ENCODE peak calls at places on chromosome 13, in five cellular contexts. M, U, O, F and E are unnamed samples.

GRCh38 chr13:99322297-99323103 is 15.3 kb upstream of the GPR183 start:
- DNase-seq in M (no peak), U (no peak), O (no peak), F (peak; percentile 62), E (no peak)

GRCh38 chr13:22278336-22278929 is 607.6 kb downstream of the FGF9 start:
- DNase-seq in M (peak; percentile 34), U (peak; percentile 59), O (peak; percentile 67), F (peak; percentile 2), E (no peak)

GRCh38 chr13:101570410-101570809 is 117.9 kb downstream of the ITGBL1 start:
- DNase-seq in M (no peak), U (no peak), O (no peak), F (peak; percentile 41), E (no peak)

GRCh38 chr13:40472427-40473220 is 193.8 kb downstream of the FOXO1 start:
- DNase-seq in M (no peak), U (no peak), O (no peak), F (no peak), E (no peak)

GRCh38 chr13:21694831-21695230 is 24.0 kb downstream of the FGF9 start:
- DNase-seq in M (no peak), U (no peak), O (no peak), F (no peak), E (no peak)

GRCh38 chr13:44790289-44790688 is 199.0 kb downstream of the NUFIP1 start:
- DNase-seq in M (no peak), U (no peak), O (peak; percentile 57), F (no peak), E (no peak)

GRCh38 chr13:52994865-52995264 is 33.7 kb upstream of the OLFM4 start:
- DNase-seq in M (no peak), U (no peak), O (no peak), F (no peak), E (no peak)

GRCh38 chr13:99436686-99437416 is 64.4 kb upstream of the TM9SF2 start:
- DNase-seq in M (peak; percentile 78), U (peak; percentile 89), O (peak; percentile 97), F (peak; percentile 66), E (peak; percentile 92)

GRCh38 chr13:72462726-72463125 is 264.7 kb downstream of the MZT1 start:
- DNase-seq in M (no peak), U (no peak), O (no peak), F (no peak), E (no peak)

DNA sequence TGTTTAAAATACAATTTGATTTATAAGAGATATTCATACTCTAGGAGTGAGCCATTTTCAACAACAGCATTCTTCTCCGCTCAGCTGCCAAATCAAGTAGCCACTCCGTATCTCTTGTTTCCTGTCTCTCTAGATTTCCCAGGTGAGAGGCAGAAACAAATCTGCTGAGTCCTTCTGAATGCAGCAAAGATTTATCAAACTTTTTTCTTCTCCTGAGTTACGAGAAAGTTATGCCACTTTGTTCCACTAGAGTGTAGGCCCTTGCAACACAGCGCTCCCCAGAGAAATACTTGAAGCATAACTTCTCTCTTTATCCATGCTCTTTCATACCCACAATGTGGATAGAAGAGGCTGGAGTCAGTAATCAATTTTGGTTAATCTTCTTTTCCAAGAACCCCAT is 1960.8 kb downstream of the OLFM4 start:
- DNase-seq in M (no peak), U (no peak), O (no peak), F (no peak), E (no peak)
- TF ChIP-seq CTCF in M (no peak), U (no peak), O (peak; percentile 55), F (no peak), E (no peak)

GRCh38 chr13:60617863-60618733 is 221.1 kb downstream of the TDRD3 start:
- DNase-seq in M (no peak), U (no peak), O (peak; percentile 54), F (peak; percentile 2), E (no peak)
- TF ChIP-seq CTCF in M (peak; percentile 36), U (peak; percentile 13), O (peak; percentile 73), F (no peak), E (no peak)

GRCh38 chr13:30572859-30573275 is 44.9 kb upstream of the USPL1 start:
- DNase-seq in M (no peak), U (no peak), O (no peak), F (peak; percentile 23), E (no peak)

GRCh38 chr13:30581582-30581981 is 36.1 kb upstream of the USPL1 start:
- DNase-seq in M (peak; percentile 29), U (no peak), O (no peak), F (peak; percentile 18), E (no peak)

GRCh38 chr13:30580852-30581502 is 36.7 kb upstream of the USPL1 start:
- DNase-seq in M (no peak), U (no peak), O (no peak), F (no peak), E (no peak)

GRCh38 chr13:30577381-30577780 is 40.3 kb upstream of the USPL1 start:
- DNase-seq in M (peak; percentile 57), U (no peak), O (no peak), F (peak; percentile 64), E (peak; percentile 73)

DNA sequence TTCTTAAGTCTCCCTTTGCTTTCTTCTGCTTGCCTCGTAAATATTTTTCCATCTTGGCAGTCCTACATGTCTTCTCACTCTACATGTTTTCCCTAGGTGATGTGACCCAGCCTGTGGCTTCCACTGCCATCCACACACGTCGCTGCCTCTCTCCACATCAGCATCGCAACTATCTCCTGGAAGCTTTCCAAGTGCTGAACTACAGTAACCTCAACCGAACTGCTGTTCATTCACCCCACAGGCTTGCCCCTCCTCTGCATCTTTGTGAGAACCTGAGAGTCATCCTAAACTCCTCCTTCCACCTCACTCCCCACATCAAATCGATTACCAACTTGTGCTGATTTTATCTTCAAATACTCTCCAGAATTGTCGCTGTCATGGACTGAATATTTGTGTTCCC is 41.2 kb upstream of the USPL1 start:
- DNase-seq in M (no peak), U (no peak), O (no peak), F (peak; percentile 5), E (no peak)
- TF ChIP-seq CTCF in M (no peak), U (no peak), O (no peak), F (no peak), E (no peak)

GRCh38 chr13:91699863-91700262 is 301.4 kb downstream of the GPC5 start:
- DNase-seq in M (no peak), U (no peak), O (no peak), F (no peak), E (no peak)
- TF ChIP-seq CTCF in M (no peak), U (no peak), O (no peak), F (no peak), E (no peak)